ENCODE peak calls at places on chromosome 1, in ten cellular contexts. One of them, this sample, is unnamed.

GRCh38 chr1:221335161-221336101 is 406.5 kb downstream of the DUSP10 start:
- DNase-seq in astrocyte: peak
- DNase-seq in astrocyte of the spinal cord: peak
- DNase-seq in AG04450: no peak
- DNase-seq in retinal pigment epithelial cell: no peak
- DNase-seq in WERI-Rb-1: no peak
- DNase-seq in HCT116: no peak
- DNase-seq in astrocyte of the cerebellum: peak
- DNase-seq in breast epithelium: no peak
- DNase-seq in foreskin fibroblast: peak
- DNase-seq in this sample: peak

GRCh38 chr1:161013104-161013590 is 7.8 kb downstream of the F11R start:
- DNase-seq in retinal pigment epithelial cell: no peak
- DNase-seq in astrocyte of the cerebellum: no peak
- DNase-seq in HCT116: no peak
- DNase-seq in AG04450: no peak
- DNase-seq in foreskin fibroblast: no peak
- DNase-seq in WERI-Rb-1: no peak
- DNase-seq in astrocyte of the spinal cord: no peak
- DNase-seq in astrocyte: no peak
- DNase-seq in breast epithelium: no peak
- DNase-seq in this sample: no peak

GRCh38 chr1:41648844-41649243 is 164.4 kb upstream of the EDN2 start:
- DNase-seq in astrocyte: no peak
- DNase-seq in retinal pigment epithelial cell: no peak
- DNase-seq in WERI-Rb-1: no peak
- DNase-seq in breast epithelium: no peak
- DNase-seq in foreskin fibroblast: no peak
- DNase-seq in astrocyte of the spinal cord: no peak
- DNase-seq in astrocyte of the cerebellum: no peak
- DNase-seq in HCT116: no peak
- DNase-seq in AG04450: no peak
- DNase-seq in this sample: no peak

GRCh38 chr1:32877211-32878110 is 6.7 kb upstream of the FNDC5 start:
- DNase-seq in astrocyte: no peak
- DNase-seq in astrocyte of the cerebellum: no peak
- DNase-seq in breast epithelium: no peak
- DNase-seq in HCT116: no peak
- DNase-seq in astrocyte of the spinal cord: no peak
- DNase-seq in retinal pigment epithelial cell: no peak
- DNase-seq in foreskin fibroblast: no peak
- DNase-seq in WERI-Rb-1: no peak
- DNase-seq in AG04450: no peak
- DNase-seq in this sample: no peak

GRCh38 chr1:42240964-42241755 is 76.6 kb upstream of the GUCA2A start:
- DNase-seq in WERI-Rb-1: no peak
- DNase-seq in breast epithelium: no peak
- DNase-seq in foreskin fibroblast: no peak
- DNase-seq in AG04450: no peak
- DNase-seq in astrocyte: peak
- DNase-seq in HCT116: no peak
- DNase-seq in retinal pigment epithelial cell: no peak
- DNase-seq in astrocyte of the spinal cord: peak
- DNase-seq in astrocyte of the cerebellum: peak
- DNase-seq in this sample: no peak

GRCh38 chr1:54681396-54681795 is 34.3 kb upstream of the TTC4 start:
- DNase-seq in AG04450: no peak
- DNase-seq in HCT116: no peak
- DNase-seq in astrocyte of the cerebellum: no peak
- DNase-seq in breast epithelium: no peak
- DNase-seq in WERI-Rb-1: no peak
- DNase-seq in astrocyte: no peak
- DNase-seq in retinal pigment epithelial cell: no peak
- DNase-seq in astrocyte of the spinal cord: no peak
- DNase-seq in foreskin fibroblast: no peak
- DNase-seq in this sample: no peak

GRCh38 chr1:96072021-96072420 is 649.6 kb upstream of the PTBP2 start:
- DNase-seq in HCT116: no peak
- DNase-seq in breast epithelium: no peak
- DNase-seq in AG04450: no peak
- DNase-seq in astrocyte of the cerebellum: no peak
- DNase-seq in astrocyte of the spinal cord: peak
- DNase-seq in WERI-Rb-1: no peak
- DNase-seq in foreskin fibroblast: peak
- DNase-seq in astrocyte: peak
- DNase-seq in retinal pigment epithelial cell: no peak
- DNase-seq in this sample: no peak

GRCh38 chr1:157105988-157106812 is 6.6 kb upstream of the ETV3L start:
- DNase-seq in astrocyte of the cerebellum: peak
- DNase-seq in HCT116: no peak
- DNase-seq in astrocyte: peak
- DNase-seq in foreskin fibroblast: peak
- DNase-seq in retinal pigment epithelial cell: peak
- DNase-seq in AG04450: peak
- DNase-seq in breast epithelium: no peak
- DNase-seq in astrocyte of the spinal cord: peak
- DNase-seq in WERI-Rb-1: peak
- DNase-seq in this sample: peak

GRCh38 chr1:156386949-156387898 is 18.2 kb downstream of the RHBG start:
- DNase-seq in retinal pigment epithelial cell: no peak
- DNase-seq in HCT116: no peak
- DNase-seq in AG04450: no peak
- DNase-seq in WERI-Rb-1: no peak
- DNase-seq in breast epithelium: no peak
- DNase-seq in astrocyte of the cerebellum: no peak
- DNase-seq in astrocyte of the spinal cord: no peak
- DNase-seq in astrocyte: no peak
- DNase-seq in foreskin fibroblast: no peak
- DNase-seq in this sample: no peak

GRCh38 chr1:45470306-45470798 is 20.6 kb downstream of the TESK2 start:
- DNase-seq in AG04450: no peak
- DNase-seq in HCT116: no peak
- DNase-seq in retinal pigment epithelial cell: no peak
- DNase-seq in astrocyte of the cerebellum: no peak
- DNase-seq in astrocyte: no peak
- DNase-seq in WERI-Rb-1: no peak
- DNase-seq in astrocyte of the spinal cord: no peak
- DNase-seq in foreskin fibroblast: no peak
- DNase-seq in breast epithelium: no peak
- DNase-seq in this sample: no peak

GRCh38 chr1:48093696-48094518 is 96.7 kb upstream of the TRABD2B start:
- DNase-seq in AG04450: no peak
- DNase-seq in HCT116: peak
- DNase-seq in astrocyte of the cerebellum: peak
- DNase-seq in WERI-Rb-1: peak
- DNase-seq in breast epithelium: peak
- DNase-seq in astrocyte of the spinal cord: peak
- DNase-seq in astrocyte: peak
- DNase-seq in retinal pigment epithelial cell: no peak
- DNase-seq in foreskin fibroblast: peak
- DNase-seq in this sample: no peak

DNA sequence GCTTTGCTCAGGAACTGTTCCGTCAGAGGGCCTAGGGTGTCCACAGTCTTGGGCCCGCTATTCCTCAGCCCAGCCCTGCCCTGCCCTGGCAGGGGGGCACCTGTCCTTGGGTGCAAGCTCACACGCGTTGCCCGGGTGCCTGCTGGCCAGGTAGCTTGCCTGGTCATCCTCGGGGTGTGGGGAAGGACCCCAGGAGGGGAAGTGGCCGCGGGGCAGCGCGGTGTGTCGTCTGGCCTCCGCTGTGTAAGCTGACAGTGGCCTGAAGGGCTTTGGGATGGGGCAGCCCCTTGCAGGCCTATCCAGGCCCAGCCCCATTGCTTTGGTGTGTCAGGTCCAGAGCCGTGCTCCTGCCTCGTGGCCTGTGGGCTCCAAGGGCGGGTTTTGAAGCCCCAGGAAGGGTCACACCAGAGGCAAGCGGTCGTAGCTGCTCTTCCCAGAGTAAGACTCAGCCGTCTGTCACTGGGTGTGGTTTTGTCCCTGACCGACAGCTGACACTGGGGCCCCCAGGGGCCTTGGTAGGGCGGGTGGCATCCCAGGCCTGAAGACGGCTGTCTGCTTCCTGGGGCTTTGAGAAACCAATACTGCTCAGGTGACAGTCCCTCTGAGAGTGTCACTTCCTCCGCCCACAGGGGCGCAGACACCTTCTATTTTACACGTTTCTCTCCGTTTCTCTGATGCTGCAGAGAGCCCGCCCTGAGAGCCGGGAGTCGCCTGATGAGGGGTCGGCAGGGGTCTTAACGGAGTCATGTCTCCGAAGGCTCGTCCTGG is 72.1 kb downstream of the SKI start:
- DNase-seq in foreskin fibroblast: no peak
- DNase-seq in astrocyte of the spinal cord: no peak
- DNase-seq in astrocyte: no peak
- DNase-seq in HCT116: no peak
- DNase-seq in WERI-Rb-1: no peak
- DNase-seq in AG04450: no peak
- DNase-seq in retinal pigment epithelial cell: no peak
- DNase-seq in breast epithelium: no peak
- DNase-seq in astrocyte of the cerebellum: no peak
- DNase-seq in this sample: no peak
- H3K4me3 ChIP-seq in foreskin fibroblast: no peak
- H3K4me3 ChIP-seq in astrocyte of the spinal cord: no peak
- H3K4me3 ChIP-seq in astrocyte: no peak
- H3K4me3 ChIP-seq in HCT116: no peak
- H3K4me3 ChIP-seq in WERI-Rb-1: no peak
- H3K4me3 ChIP-seq in AG04450: no peak
- H3K4me3 ChIP-seq in retinal pigment epithelial cell: no peak
- H3K4me3 ChIP-seq in breast epithelium: peak
- H3K4me3 ChIP-seq in astrocyte of the cerebellum: no peak
- H3K4me3 ChIP-seq in this sample: no peak

DNA sequence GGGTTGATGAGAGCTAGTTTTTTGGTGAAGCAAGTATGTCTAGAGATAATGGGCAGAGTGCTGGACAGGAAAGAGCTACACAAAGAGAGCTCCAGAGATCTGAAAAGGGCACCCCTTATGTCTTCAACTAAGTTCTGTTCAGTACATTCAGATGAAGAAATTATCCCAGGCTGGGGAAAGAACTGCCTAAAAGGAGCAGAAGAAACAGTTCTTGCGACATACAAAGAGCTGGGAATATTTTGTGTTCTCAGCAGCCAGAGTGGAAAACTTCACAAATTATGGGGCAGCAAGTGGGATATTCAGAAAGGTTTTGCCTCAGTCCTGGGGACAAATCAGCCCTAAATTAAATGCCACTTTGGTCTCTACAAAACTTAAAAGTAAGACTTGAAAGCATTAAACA is 17.4 kb upstream of the CCN1 start:
- DNase-seq in astrocyte of the spinal cord: no peak
- DNase-seq in retinal pigment epithelial cell: no peak
- DNase-seq in foreskin fibroblast: no peak
- DNase-seq in HCT116: no peak
- DNase-seq in breast epithelium: no peak
- DNase-seq in astrocyte: no peak
- DNase-seq in AG04450: no peak
- DNase-seq in WERI-Rb-1: no peak
- DNase-seq in astrocyte of the cerebellum: no peak
- DNase-seq in this sample: no peak
- TF ChIP-seq CTCF in astrocyte of the spinal cord: no peak
- TF ChIP-seq CTCF in retinal pigment epithelial cell: no peak
- TF ChIP-seq CTCF in foreskin fibroblast: no peak
- TF ChIP-seq CTCF in HCT116: no peak
- TF ChIP-seq CTCF in breast epithelium: no peak
- TF ChIP-seq CTCF in astrocyte: no peak
- TF ChIP-seq CTCF in AG04450: no peak
- TF ChIP-seq CTCF in WERI-Rb-1: no peak
- TF ChIP-seq CTCF in astrocyte of the cerebellum: no peak
- TF ChIP-seq CTCF in this sample: no peak

GRCh38 chr1:21090460-21090859 is 86.2 kb downstream of the EIF4G3 start:
- DNase-seq in foreskin fibroblast: no peak
- DNase-seq in breast epithelium: no peak
- DNase-seq in AG04450: no peak
- DNase-seq in HCT116: no peak
- DNase-seq in astrocyte of the spinal cord: no peak
- DNase-seq in astrocyte: no peak
- DNase-seq in astrocyte of the cerebellum: no peak
- DNase-seq in retinal pigment epithelial cell: no peak
- DNase-seq in WERI-Rb-1: no peak
- DNase-seq in this sample: no peak
- H3K4me3 ChIP-seq in foreskin fibroblast: no peak
- H3K4me3 ChIP-seq in breast epithelium: no peak
- H3K4me3 ChIP-seq in AG04450: no peak
- H3K4me3 ChIP-seq in HCT116: no peak
- H3K4me3 ChIP-seq in astrocyte of the spinal cord: no peak
- H3K4me3 ChIP-seq in astrocyte: no peak
- H3K4me3 ChIP-seq in astrocyte of the cerebellum: no peak
- H3K4me3 ChIP-seq in retinal pigment epithelial cell: no peak
- H3K4me3 ChIP-seq in WERI-Rb-1: no peak
- H3K4me3 ChIP-seq in this sample: no peak

GRCh38 chr1:231515748-231516147 is 12.7 kb upstream of the TSNAX start:
- DNase-seq in breast epithelium: no peak
- DNase-seq in WERI-Rb-1: no peak
- DNase-seq in astrocyte of the spinal cord: no peak
- DNase-seq in HCT116: no peak
- DNase-seq in foreskin fibroblast: no peak
- DNase-seq in AG04450: no peak
- DNase-seq in astrocyte: no peak
- DNase-seq in astrocyte of the cerebellum: no peak
- DNase-seq in retinal pigment epithelial cell: no peak
- DNase-seq in this sample: no peak

GRCh38 chr1:231522038-231522437 is 6.4 kb upstream of the TSNAX start:
- DNase-seq in AG04450: no peak
- DNase-seq in WERI-Rb-1: no peak
- DNase-seq in astrocyte of the cerebellum: no peak
- DNase-seq in breast epithelium: no peak
- DNase-seq in astrocyte of the spinal cord: no peak
- DNase-seq in astrocyte: no peak
- DNase-seq in retinal pigment epithelial cell: no peak
- DNase-seq in HCT116: no peak
- DNase-seq in foreskin fibroblast: no peak
- DNase-seq in this sample: no peak

GRCh38 chr1:231518485-231519035 is 9.9 kb upstream of the TSNAX start:
- DNase-seq in HCT116: no peak
- DNase-seq in astrocyte: no peak
- DNase-seq in breast epithelium: no peak
- DNase-seq in AG04450: no peak
- DNase-seq in retinal pigment epithelial cell: no peak
- DNase-seq in astrocyte of the spinal cord: no peak
- DNase-seq in foreskin fibroblast: no peak
- DNase-seq in astrocyte of the cerebellum: no peak
- DNase-seq in WERI-Rb-1: no peak
- DNase-seq in this sample: no peak

GRCh38 chr1:231517076-231517475 is 11.4 kb upstream of the TSNAX start:
- DNase-seq in astrocyte of the cerebellum: no peak
- DNase-seq in retinal pigment epithelial cell: no peak
- DNase-seq in breast epithelium: no peak
- DNase-seq in HCT116: no peak
- DNase-seq in WERI-Rb-1: no peak
- DNase-seq in astrocyte: peak
- DNase-seq in foreskin fibroblast: peak
- DNase-seq in astrocyte of the spinal cord: no peak
- DNase-seq in AG04450: no peak
- DNase-seq in this sample: no peak

DNA sequence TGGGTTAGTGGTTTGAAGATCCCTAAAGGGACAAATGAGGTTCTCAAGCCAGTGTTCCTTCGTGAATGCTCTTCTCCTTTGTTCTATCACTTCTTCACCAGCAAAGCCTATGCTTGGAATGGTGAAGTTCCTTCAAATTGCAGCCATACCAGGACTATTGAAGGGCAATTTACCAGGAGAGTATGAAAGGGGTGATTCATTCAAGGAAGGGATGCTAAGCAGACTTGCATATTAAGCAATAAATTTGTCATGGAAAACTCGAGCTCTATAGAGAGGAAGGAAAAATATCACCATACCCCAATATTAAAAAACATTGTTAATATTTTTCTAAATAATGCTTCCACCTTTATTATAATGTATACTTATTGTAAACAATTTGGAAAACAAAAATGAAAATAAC is 9.3 kb upstream of the TSNAX start:
- DNase-seq in WERI-Rb-1: no peak
- DNase-seq in retinal pigment epithelial cell: no peak
- DNase-seq in astrocyte of the cerebellum: no peak
- DNase-seq in foreskin fibroblast: no peak
- DNase-seq in astrocyte: peak
- DNase-seq in AG04450: no peak
- DNase-seq in breast epithelium: no peak
- DNase-seq in astrocyte of the spinal cord: no peak
- DNase-seq in HCT116: no peak
- DNase-seq in this sample: no peak
- TF ChIP-seq CTCF in WERI-Rb-1: no peak
- TF ChIP-seq CTCF in retinal pigment epithelial cell: no peak
- TF ChIP-seq CTCF in astrocyte of the cerebellum: no peak
- TF ChIP-seq CTCF in foreskin fibroblast: no peak
- TF ChIP-seq CTCF in astrocyte: no peak
- TF ChIP-seq CTCF in AG04450: no peak
- TF ChIP-seq CTCF in breast epithelium: no peak
- TF ChIP-seq CTCF in astrocyte of the spinal cord: no peak
- TF ChIP-seq CTCF in HCT116: no peak
- TF ChIP-seq CTCF in this sample: no peak

This sample was measured in AG09309.